ENCODE peak calls at places on chromosomes 12 and 14, in nine cellular contexts. K is AG04449, O is kidney, I is cardiac fibroblast, V is AG04450, B is sigmoid colon, U is heart right ventricle, S is HL-60, E is HFF-Myc. W is an unnamed sample.

GRCh38 chr14:22382955-22383354 is 206.1 kb downstream of the DAD1 start:
- DNase-seq in K (no peak), O (no peak), I (no peak), V (no peak), B (no peak), U (no peak), S (no peak), E (no peak), W (no peak)

GRCh38 chr14:51661504-51661903 is 9.8 kb downstream of the FRMD6 start:
- DNase-seq in K (no peak), O (no peak), I (no peak), V (no peak), B (no peak), U (no peak), S (no peak), E (no peak), W (no peak)

GRCh38 chr14:97802430-97802829 is 1005.2 kb downstream of the VRK1 start:
- DNase-seq in K (no peak), O (no peak), I (no peak), V (no peak), B (no peak), U (no peak), S (no peak), E (no peak), W (no peak)

GRCh38 chr12:57149309-57149900 is 2.0 kb upstream of the LRP1-AS start:
- DNase-seq in K (no peak), O (peak), I (peak), V (no peak), B (peak), U (peak), S (no peak), E (no peak), W (no peak)

GRCh38 chr12:46219892-46220655 is 48.8 kb downstream of the SLC38A1 start:
- DNase-seq in K (peak), O (no peak), I (peak), V (peak), B (no peak), U (no peak), S (no peak), E (peak), W (no peak)

GRCh38 chr12:100826323-100826722 is 31.7 kb downstream of the ANO4 start:
- DNase-seq in K (no peak), O (no peak), I (peak), V (peak), B (no peak), U (peak), S (no peak), E (peak), W (no peak)

GRCh38 chr12:107775093-107775721 is 703 bp downstream of the ASCL4 start:
- DNase-seq in K (no peak), O (peak), I (no peak), V (no peak), B (no peak), U (peak), S (no peak), E (no peak), W (no peak)

GRCh38 chr12:104866286-104866685 is 91.8 kb downstream of the SLC41A2 start:
- DNase-seq in K (no peak), O (no peak), I (peak), V (no peak), B (no peak), U (no peak), S (no peak), E (no peak), W (no peak)

GRCh38 chr14:31159682-31160296 is 47.8 kb downstream of the HECTD1 start:
- DNase-seq in K (no peak), O (no peak), I (peak), V (no peak), B (peak), U (no peak), S (no peak), E (peak), W (no peak)

DNA sequence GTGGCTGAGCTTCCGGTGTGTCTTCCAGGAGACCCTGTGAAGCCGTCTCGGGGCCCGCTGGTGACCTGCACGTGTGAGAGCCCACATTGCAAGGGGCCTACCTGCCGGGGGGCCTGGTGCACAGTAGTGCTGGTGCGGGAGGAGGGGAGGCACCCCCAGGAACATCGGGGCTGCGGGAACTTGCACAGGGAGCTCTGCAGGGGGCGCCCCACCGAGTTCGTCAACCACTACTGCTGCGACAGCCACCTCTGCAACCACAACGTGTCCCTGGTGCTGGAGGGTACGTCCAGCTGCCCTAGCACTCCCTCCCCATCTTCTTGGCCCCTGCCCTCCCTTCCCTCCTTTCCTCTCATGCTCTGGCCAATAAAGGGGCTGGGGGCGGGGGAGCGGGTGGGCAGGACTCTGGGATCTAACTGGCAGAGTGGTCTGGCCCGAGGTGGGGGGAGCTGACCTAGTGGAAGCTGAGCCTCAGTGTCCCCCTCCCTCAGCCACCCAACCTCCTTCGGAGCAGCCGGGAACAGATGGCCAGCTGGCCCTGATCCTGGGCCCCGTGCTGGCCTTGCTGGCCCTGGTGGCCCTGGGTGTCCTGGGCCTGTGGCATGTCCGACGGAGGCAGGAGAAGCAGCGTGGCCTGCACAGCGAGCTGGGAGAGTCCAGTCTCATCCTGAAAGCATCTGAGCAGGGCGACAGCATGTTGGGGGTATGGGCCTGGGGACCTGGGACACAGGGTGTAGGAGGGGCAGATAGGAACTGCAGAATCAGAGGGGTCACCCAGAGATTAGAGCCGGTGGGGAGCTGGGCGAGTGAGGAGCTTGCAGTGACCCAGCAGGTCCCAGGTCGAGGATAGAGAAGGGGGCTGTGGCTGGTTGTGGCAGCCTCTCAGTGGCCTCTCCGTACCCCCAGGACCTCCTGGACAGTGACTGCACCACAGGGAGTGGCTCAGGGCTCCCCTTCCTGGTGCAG is 6.0 kb downstream of the ACVRL1 start:
- DNase-seq in K (no peak), O (peak), I (no peak), V (no peak), B (peak), U (no peak), S (no peak), E (no peak), W (peak)
- TF ChIP-seq CTCF in K (no peak), O (no peak), I (no peak), V (no peak), B (no peak), U (no peak), S (no peak), E (peak), W (peak)

GRCh38 chr12:30797689-30798088 is 42.9 kb upstream of the CAPRIN2 start:
- DNase-seq in K (no peak), O (no peak), I (no peak), V (no peak), B (no peak), U (no peak), S (no peak), E (no peak), W (no peak)
- TF ChIP-seq CTCF in K (no peak), O (no peak), I (no peak), V (no peak), B (no peak), U (no peak), S (no peak), E (no peak), W (peak)

GRCh38 chr14:90193925-90194324 is 62.4 kb upstream of the PSMC1 start:
- DNase-seq in K (no peak), O (no peak), I (no peak), V (no peak), B (no peak), U (no peak), S (peak), E (no peak), W (no peak)
- TF ChIP-seq CTCF in K (no peak), O (no peak), I (peak), V (peak), B (no peak), U (no peak), S (no peak), E (peak), W (peak)

GRCh38 chr12:52320784-52321400 is at the start of gene KRT83:
- DNase-seq in K (no peak), O (peak), I (no peak), V (no peak), B (no peak), U (no peak), S (no peak), E (no peak), W (peak)

GRCh38 chr12:52321433-52321832 is 235 bp upstream of the KRT83 start:
- DNase-seq in K (no peak), O (peak), I (no peak), V (no peak), B (no peak), U (no peak), S (no peak), E (no peak), W (peak)

GRCh38 chr12:52318241-52318990 is 2.8 kb downstream of the KRT83 start:
- DNase-seq in K (no peak), O (peak), I (no peak), V (no peak), B (no peak), U (no peak), S (no peak), E (no peak), W (peak)

GRCh38 chr12:52317443-52318052 is 3.6 kb downstream of the KRT83 start:
- DNase-seq in K (no peak), O (no peak), I (no peak), V (no peak), B (no peak), U (no peak), S (no peak), E (no peak), W (no peak)

DNA sequence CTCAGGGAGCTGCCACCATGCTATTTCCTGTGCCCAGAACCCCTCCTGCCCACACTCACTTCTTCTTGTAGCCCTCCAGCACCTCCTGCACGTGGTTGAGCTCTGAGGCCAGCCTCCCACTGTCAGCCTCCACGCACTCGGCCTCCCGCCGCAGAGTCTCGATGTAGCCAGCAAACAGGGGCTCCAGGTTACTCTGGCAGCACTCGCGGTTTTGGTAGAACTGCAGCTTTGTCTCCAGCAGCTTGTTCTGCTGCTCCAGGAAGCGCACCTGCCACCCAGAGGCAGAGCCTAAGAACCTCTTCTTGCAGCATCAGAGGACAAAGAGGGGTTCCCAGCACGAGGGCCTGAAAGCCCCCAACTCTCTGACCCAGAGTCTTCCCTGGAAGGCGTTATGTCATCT is 2.1 kb downstream of the KRT83 start:
- DNase-seq in K (no peak), O (peak), I (no peak), V (no peak), B (no peak), U (no peak), S (no peak), E (no peak), W (peak)
- TF ChIP-seq CTCF in K (no peak), O (no peak), I (no peak), V (no peak), B (no peak), U (no peak), S (no peak), E (no peak), W (peak)

GRCh38 chr12:43501705-43502104 is 50.3 kb downstream of the ADAMTS20 start:
- DNase-seq in K (peak), O (no peak), I (peak), V (peak), B (no peak), U (no peak), S (no peak), E (peak), W (no peak)
- TF ChIP-seq CTCF in K (peak), O (peak), I (peak), V (peak), B (no peak), U (no peak), S (peak), E (peak), W (peak)

GRCh38 chr12:24625103-24625502 is 323.8 kb downstream of the BCAT1 start:
- DNase-seq in K (no peak), O (no peak), I (no peak), V (no peak), B (no peak), U (no peak), S (no peak), E (no peak), W (no peak)

GRCh38 chr12:24631691-24632090 is 317.2 kb downstream of the BCAT1 start:
- DNase-seq in K (no peak), O (no peak), I (no peak), V (no peak), B (no peak), U (no peak), S (no peak), E (no peak), W (no peak)

DNA sequence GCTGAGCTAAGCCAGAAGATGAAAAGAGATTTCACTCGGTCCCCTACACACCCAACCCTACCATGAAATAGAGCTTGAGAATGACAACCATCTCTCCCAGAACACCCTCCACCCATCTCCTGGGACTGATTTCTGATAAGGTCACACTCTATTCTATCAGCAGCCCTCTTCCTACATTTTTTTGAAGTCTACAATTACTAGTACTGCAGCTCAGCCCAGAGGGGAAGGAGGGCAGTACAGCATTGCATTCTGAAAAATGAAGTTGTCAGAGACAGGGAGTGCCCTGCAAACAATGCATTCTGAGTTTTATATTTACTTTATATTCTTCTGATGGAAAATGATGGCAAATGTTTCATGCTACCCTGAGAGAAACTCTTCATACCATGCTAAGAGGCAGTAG is 318.5 kb downstream of the BCAT1 start:
- DNase-seq in K (no peak), O (no peak), I (peak), V (no peak), B (no peak), U (no peak), S (no peak), E (no peak), W (no peak)
- TF ChIP-seq CTCF in K (no peak), O (no peak), I (peak), V (peak), B (no peak), U (no peak), S (no peak), E (no peak), W (peak)

DNA sequence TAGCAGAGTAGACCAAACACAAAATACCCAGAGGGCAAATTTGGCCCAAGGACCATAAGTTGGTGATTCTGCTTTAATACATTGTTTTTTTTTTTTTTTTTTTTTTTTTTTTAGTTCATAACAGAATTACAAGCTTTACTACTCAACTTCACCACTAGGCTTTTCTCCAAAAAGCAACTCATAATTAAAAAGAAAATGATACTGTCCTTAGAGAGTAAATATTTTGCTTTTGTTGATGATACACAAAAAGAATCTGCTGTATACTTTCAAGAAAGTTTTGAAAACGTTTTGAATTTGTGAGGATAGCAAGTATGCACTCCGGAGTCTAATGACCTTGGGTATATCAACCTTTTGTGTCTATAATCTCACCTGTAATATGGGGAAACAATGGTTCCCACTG is 68.9 kb upstream of the LMO3 start:
- DNase-seq in K (no peak), O (no peak), I (no peak), V (no peak), B (no peak), U (no peak), S (no peak), E (no peak), W (no peak)
- TF ChIP-seq CTCF in K (no peak), O (no peak), I (no peak), V (no peak), B (no peak), U (no peak), S (no peak), E (no peak), W (no peak)

GRCh38 chr14:80927385-80927989 is 14.1 kb downstream of the CEP128 start:
- DNase-seq in K (no peak), O (no peak), I (no peak), V (no peak), B (no peak), U (no peak), S (no peak), E (no peak), W (no peak)
- TF ChIP-seq CTCF in K (no peak), O (no peak), I (no peak), V (peak), B (no peak), U (no peak), S (no peak), E (no peak), W (peak)

DNA sequence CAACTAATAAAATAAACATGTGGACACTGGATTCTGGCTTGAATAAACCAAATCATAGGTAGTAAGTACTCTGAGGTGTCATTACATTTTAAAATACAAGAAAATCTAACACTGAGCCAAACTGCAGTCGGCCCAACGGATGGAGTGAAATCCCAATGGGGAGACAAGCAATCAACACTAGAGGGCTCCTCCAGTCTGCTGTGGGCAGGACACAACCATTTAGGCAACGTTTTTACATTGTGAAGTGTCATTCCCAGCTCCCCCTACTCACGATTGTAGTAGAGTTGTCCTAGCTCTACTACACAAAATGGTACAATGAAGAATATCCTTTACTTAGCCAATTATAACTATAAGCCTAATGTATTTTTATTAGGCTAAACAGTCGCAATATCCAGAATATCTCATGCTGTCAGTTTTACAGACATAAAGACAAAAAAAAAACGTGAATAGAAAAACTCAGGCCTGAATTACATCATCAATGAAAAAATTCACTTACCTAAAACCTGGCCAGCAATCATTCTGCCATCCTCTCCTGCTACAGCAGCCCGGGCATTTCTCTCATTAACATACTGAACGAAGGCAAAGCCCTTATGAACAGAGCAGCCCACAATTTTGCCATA is 35.7 kb downstream of the HNRNPC start:
- DNase-seq in K (no peak), O (no peak), I (peak), V (no peak), B (no peak), U (no peak), S (no peak), E (no peak), W (no peak)
- TF ChIP-seq CTCF in K (peak), O (peak), I (peak), V (peak), B (no peak), U (no peak), S (peak), E (peak), W (peak)